ENCODE peak calls at places on chromosome X, in four cellular contexts. N is IMR-90, J is H9, P is H1. X is an unnamed sample.

GRCh38 chrX:15564981-15565579 is 35.7 kb downstream of the ACE2 start:
- DNase-seq in N (peak; percentile 44), J (peak; percentile 72), P (peak; percentile 46), X (peak; percentile 68)

GRCh38 chrX:122134291-122134690 is 1049.8 kb upstream of the GRIA3 start:
- DNase-seq in N (no peak), J (no peak), P (no peak), X (no peak)

GRCh38 chrX:19772306-19772705 is 115.1 kb downstream of the SH3KBP1 start:
- DNase-seq in N (peak; percentile 38), J (no peak), P (no peak), X (no peak)

GRCh38 chrX:107600366-107600765 is 27.9 kb upstream of the PRPS1 start:
- DNase-seq in N (peak; percentile 31), J (no peak), P (no peak), X (no peak)

GRCh38 chrX:67998540-67998939 is 434.8 kb downstream of the OPHN1 start:
- DNase-seq in N (no peak), J (no peak), P (no peak), X (no peak)

GRCh38 chrX:151687635-151688034 is 7.6 kb upstream of the PRRG3 start:
- DNase-seq in N (no peak), J (no peak), P (no peak), X (no peak)

GRCh38 chrX:139881572-139881971 is 51.3 kb downstream of the ATP11C start:
- DNase-seq in N (peak; percentile 46), J (no peak), P (no peak), X (no peak)

GRCh38 chrX:73068467-73069364 is 10.6 kb downstream of the PABPC1L2A start:
- DNase-seq in N (no peak), J (no peak), P (no peak), X (no peak)

GRCh38 chrX:31421441-31421840 is 349.6 kb upstream of the FTHL17 start:
- DNase-seq in N (no peak), J (no peak), P (no peak), X (no peak)

GRCh38 chrX:107480272-107480671 is 30.8 kb downstream of the FRMPD3 start:
- DNase-seq in N (no peak), J (no peak), P (no peak), X (no peak)

GRCh38 chrX:72094894-72095293 is 36.8 kb downstream of the RTL5 start:
- DNase-seq in N (peak; percentile 12), J (no peak), P (no peak), X (peak; percentile 94)

GRCh38 chrX:109936114-109936513 is 66.8 kb upstream of the TMEM164 start:
- DNase-seq in N (peak; percentile 27), J (no peak), P (no peak), X (no peak)

GRCh38 chrX:50978920-50979660 is 68.6 kb downstream of the BMP15 start:
- DNase-seq in N (no peak), J (peak; percentile 60), P (no peak), X (peak; percentile 43)

GRCh38 chrX:12614266-12614665 is 176.9 kb upstream of the PRPS2 start:
- DNase-seq in N (no peak), J (no peak), P (no peak), X (no peak)

GRCh38 chrX:29432534-29432933 is 782.8 kb upstream of the MAGEB2 start:
- DNase-seq in N (no peak), J (no peak), P (no peak), X (no peak)

GRCh38 chrX:113929004-113929403 is 654.9 kb upstream of the HTR2C start:
- DNase-seq in N (peak; percentile 10), J (peak; percentile 89), P (peak; percentile 46), X (peak; percentile 92)

GRCh38 chrX:24498181-24498580 is 33.1 kb downstream of the PDK3 start:
- DNase-seq in N (no peak), J (no peak), P (no peak), X (peak; percentile 11)

GRCh38 chrX:12360389-12360788 is 222.1 kb downstream of the FRMPD4 start:
- DNase-seq in N (peak; percentile 86), J (no peak), P (no peak), X (no peak)

GRCh38 chrX:38347136-38347535 is 5.3 kb upstream of the OTC start:
- DNase-seq in N (peak; percentile 52), J (no peak), P (no peak), X (peak; percentile 60)

GRCh38 chrX:27336466-27337091 is 126.6 kb downstream of the PPP4R3C start:
- DNase-seq in N (peak; percentile 2), J (peak; percentile 48), P (peak; percentile 61), X (peak; percentile 30)

GRCh38 chrX:41935827-41936226 is 12.5 kb upstream of the CASK start:
- DNase-seq in N (no peak), J (no peak), P (no peak), X (no peak)

GRCh38 chrX:129823115-129823514 is 20.6 kb downstream of the ZDHHC9 start:
- DNase-seq in N (peak; percentile 15), J (no peak), P (no peak), X (peak; percentile 39)

GRCh38 chrX:136147320-136147901 is at the start of gene FHL1:
- DNase-seq in N (peak; percentile 12), J (peak; percentile 37), P (peak; percentile 50), X (peak; percentile 37)

GRCh38 chrX:118823263-118824172 is at the start of gene ZCCHC12:
- DNase-seq in N (peak; percentile 37), J (peak; percentile 89), P (peak; percentile 76), X (peak; percentile 92)

GRCh38 chrX:30851459-30851858 is 37.6 kb downstream of the TAB3 start:
- DNase-seq in N (no peak), J (no peak), P (no peak), X (no peak)

GRCh38 chrX:12767856-12768255 is 23.4 kb upstream of the PRPS2 start:
- DNase-seq in N (no peak), J (no peak), P (no peak), X (no peak)

GRCh38 chrX:148020329-148020728 is 39.2 kb downstream of the FMR1NB start:
- DNase-seq in N (no peak), J (no peak), P (no peak), X (peak; percentile 20)

DNA sequence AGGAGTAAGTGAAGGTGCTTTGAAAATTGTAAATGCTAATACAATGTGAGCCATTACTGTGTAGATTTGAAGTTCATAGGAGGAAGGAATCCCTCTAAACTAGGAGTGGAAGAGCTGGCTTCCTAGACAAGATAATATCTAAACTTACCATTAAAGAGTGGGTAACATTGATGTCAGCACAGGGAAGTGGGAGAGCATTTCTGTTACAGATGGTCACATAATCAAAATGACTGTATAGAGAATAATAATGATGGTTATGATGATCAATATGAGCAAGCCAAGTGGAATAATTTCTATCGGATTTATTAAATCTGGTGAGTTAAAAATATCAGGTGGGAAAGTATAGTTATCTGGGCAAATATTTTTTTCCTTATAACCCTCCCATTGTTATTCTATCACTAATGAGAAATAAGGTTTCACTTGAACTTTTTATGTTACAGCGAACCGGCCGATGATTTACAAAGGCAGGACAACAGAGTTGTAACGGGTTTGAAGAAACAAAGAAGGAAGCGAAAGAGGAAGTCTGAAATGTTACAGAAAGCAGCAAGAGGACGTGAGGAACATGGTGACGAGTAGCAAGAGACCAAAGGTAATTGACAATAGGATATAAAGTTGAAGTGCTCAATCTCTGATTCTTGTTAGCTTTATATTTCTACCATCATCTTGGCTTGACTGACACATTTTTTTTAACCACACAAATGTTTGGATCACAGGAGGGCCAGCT is 43.5 kb downstream of the FMR1NB start:
- DNase-seq in N (no peak), J (no peak), P (no peak), X (no peak)
- H3K56ac ChIP-seq in N (no peak overlapping the region), J (no peak overlapping the region), P (no peak overlapping the region), X (no peak overlapping the region)

GRCh38 chrX:9861711-9862110 is 75.5 kb downstream of the SHROOM2 start:
- DNase-seq in N (no peak), J (no peak), P (no peak), X (no peak)

GRCh38 chrX:9860826-9861225 is 74.6 kb downstream of the SHROOM2 start:
- DNase-seq in N (no peak), J (no peak), P (no peak), X (no peak)

GRCh38 chrX:9864011-9864410 is 77.8 kb downstream of the SHROOM2 start:
- DNase-seq in N (no peak), J (no peak), P (no peak), X (peak; percentile 84)

GRCh38 chrX:9862525-9862924 is 76.3 kb downstream of the SHROOM2 start:
- DNase-seq in N (no peak), J (no peak), P (peak; percentile 50), X (no peak)

GRCh38 chrX:9862953-9863352 is 76.7 kb downstream of the SHROOM2 start:
- DNase-seq in N (no peak), J (no peak), P (no peak), X (no peak)
- H2BK120ac ChIP-seq in N (no peak overlapping the region), J (no peak overlapping the region), P (no peak overlapping the region), X (no peak overlapping the region)

GRCh38 chrX:154033848-154034247 is 14.1 kb upstream of the IRAK1 start:
- DNase-seq in N (no peak), J (no peak), P (no peak), X (no peak)

GRCh38 chrX:154030715-154031305 is 11.1 kb upstream of the IRAK1 start:
- DNase-seq in N (no peak), J (no peak), P (no peak), X (no peak)

GRCh38 chrX:154030266-154030665 is 10.6 kb upstream of the IRAK1 start:
- DNase-seq in N (no peak), J (no peak), P (no peak), X (no peak)

GRCh38 chrX:154032156-154032555 is 12.5 kb upstream of the IRAK1 start:
- DNase-seq in N (no peak), J (no peak), P (no peak), X (no peak)

GRCh38 chrX:154032653-154033052 is 13.0 kb upstream of the IRAK1 start:
- DNase-seq in N (no peak), J (no peak), P (no peak), X (peak; percentile 63)
- H4K5ac ChIP-seq in N (no peak overlapping the region), J (no peak overlapping the region), P (no peak overlapping the region), X (no peak overlapping the region)

DNA sequence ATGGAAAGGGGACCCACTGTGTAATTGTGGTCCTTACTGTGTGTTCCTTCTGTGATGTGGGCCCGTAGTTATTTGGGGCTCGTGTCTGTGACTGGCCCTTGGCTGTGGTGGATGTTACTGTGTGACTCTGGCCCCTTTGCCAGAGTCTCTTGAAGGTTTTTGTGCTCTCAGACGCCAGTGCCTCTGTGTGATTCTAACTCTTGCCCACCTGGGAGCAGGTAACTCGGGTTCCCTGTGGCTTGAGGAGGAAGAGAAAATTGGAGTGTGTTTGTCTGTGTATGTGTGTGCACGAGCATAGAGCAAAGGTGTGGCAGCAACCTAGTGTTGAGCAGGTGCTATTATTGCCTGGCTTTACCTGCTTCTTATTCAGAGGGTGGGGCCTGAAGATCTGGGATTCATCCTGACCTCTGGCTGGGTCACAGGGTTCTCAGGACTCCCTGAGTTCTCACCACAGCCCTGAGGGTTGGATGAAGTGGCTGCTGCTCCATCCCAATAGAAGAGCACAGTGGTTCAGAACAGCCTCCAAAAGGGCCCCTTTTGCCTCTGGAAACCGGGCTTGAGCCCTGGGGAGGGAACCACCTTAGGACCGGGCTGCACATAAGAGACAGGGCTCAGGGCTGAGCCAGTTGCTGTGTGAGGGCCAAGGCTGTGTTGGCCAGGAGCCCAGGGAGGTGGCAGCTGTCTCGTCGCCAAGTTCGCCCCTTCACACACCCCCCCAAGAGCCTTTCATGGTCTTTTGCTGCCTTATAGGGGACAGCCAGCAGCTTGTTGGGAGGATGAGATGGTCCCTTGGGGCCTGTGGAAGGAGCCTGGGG is 1.3 kb downstream of the RBM10 start:
- DNase-seq in N (no peak), J (no peak), P (no peak), X (no peak)
- H3K56ac ChIP-seq in N (peak overlapping the region; percentile 19), J (no peak overlapping the region), P (no peak overlapping the region), X (peak overlapping the region; percentile 93)

X was measured in mesendoderm.